ENCODE peak calls at places on chromosome 1, in nine cellular contexts. One of them, this sample, is unnamed.

GRCh38 chr1:92486251-92487077 is at the start of gene GFI1:
- DNase-seq in heart left ventricle: peak
- DNase-seq in A549: no peak
- DNase-seq in CD8-positive, alpha-beta memory T cell: peak
- DNase-seq in tibial artery: no peak
- DNase-seq in tibial nerve: no peak
- DNase-seq in left ventricle myocardium inferior: peak
- DNase-seq in osteoblast: peak
- DNase-seq in GM12878: no peak
- DNase-seq in this sample: no peak

GRCh38 chr1:158930504-158930903 is 848 bp upstream of the PYHIN1 start:
- DNase-seq in heart left ventricle: no peak
- DNase-seq in A549: no peak
- DNase-seq in CD8-positive, alpha-beta memory T cell: peak
- DNase-seq in tibial artery: no peak
- DNase-seq in tibial nerve: no peak
- DNase-seq in left ventricle myocardium inferior: no peak
- DNase-seq in osteoblast: no peak
- DNase-seq in GM12878: no peak
- DNase-seq in this sample: no peak

GRCh38 chr1:4395158-4395557 is 259.3 kb upstream of the AJAP1 start:
- DNase-seq in heart left ventricle: no peak
- DNase-seq in A549: peak
- DNase-seq in CD8-positive, alpha-beta memory T cell: no peak
- DNase-seq in tibial artery: no peak
- DNase-seq in tibial nerve: no peak
- DNase-seq in left ventricle myocardium inferior: no peak
- DNase-seq in osteoblast: no peak
- DNase-seq in GM12878: no peak
- DNase-seq in this sample: no peak

GRCh38 chr1:96715482-96715881 is 6.1 kb upstream of the PTBP2 start:
- DNase-seq in heart left ventricle: no peak
- DNase-seq in A549: no peak
- DNase-seq in CD8-positive, alpha-beta memory T cell: no peak
- DNase-seq in tibial artery: no peak
- DNase-seq in tibial nerve: no peak
- DNase-seq in left ventricle myocardium inferior: no peak
- DNase-seq in osteoblast: no peak
- DNase-seq in GM12878: no peak
- DNase-seq in this sample: no peak

GRCh38 chr1:9588551-9589143 is at the start of gene TMEM201:
- DNase-seq in heart left ventricle: peak
- DNase-seq in A549: peak
- DNase-seq in CD8-positive, alpha-beta memory T cell: peak
- DNase-seq in tibial artery: peak
- DNase-seq in tibial nerve: peak
- DNase-seq in left ventricle myocardium inferior: peak
- DNase-seq in osteoblast: peak
- DNase-seq in GM12878: peak
- DNase-seq in this sample: peak

GRCh38 chr1:40315795-40316594 is 1.1 kb downstream of the COL9A2 start:
- DNase-seq in heart left ventricle: no peak
- DNase-seq in A549: no peak
- DNase-seq in CD8-positive, alpha-beta memory T cell: no peak
- DNase-seq in tibial artery: no peak
- DNase-seq in tibial nerve: no peak
- DNase-seq in left ventricle myocardium inferior: no peak
- DNase-seq in osteoblast: peak
- DNase-seq in GM12878: no peak
- DNase-seq in this sample: no peak

GRCh38 chr1:170162385-170163226 is 16.8 kb downstream of the NTMT2 start:
- DNase-seq in heart left ventricle: peak
- DNase-seq in A549: no peak
- DNase-seq in CD8-positive, alpha-beta memory T cell: no peak
- DNase-seq in tibial artery: peak
- DNase-seq in tibial nerve: peak
- DNase-seq in left ventricle myocardium inferior: no peak
- DNase-seq in osteoblast: peak
- DNase-seq in GM12878: no peak
- DNase-seq in this sample: peak

GRCh38 chr1:53579221-53580008 is 120.2 kb downstream of the DMRTB1 start:
- DNase-seq in heart left ventricle: no peak
- DNase-seq in A549: no peak
- DNase-seq in CD8-positive, alpha-beta memory T cell: no peak
- DNase-seq in tibial artery: no peak
- DNase-seq in tibial nerve: no peak
- DNase-seq in left ventricle myocardium inferior: no peak
- DNase-seq in osteoblast: no peak
- DNase-seq in GM12878: no peak
- DNase-seq in this sample: peak

GRCh38 chr1:34743775-34744174 is 11.1 kb upstream of the GJB5 start:
- DNase-seq in heart left ventricle: no peak
- DNase-seq in A549: no peak
- DNase-seq in CD8-positive, alpha-beta memory T cell: no peak
- DNase-seq in tibial artery: no peak
- DNase-seq in tibial nerve: no peak
- DNase-seq in left ventricle myocardium inferior: no peak
- DNase-seq in osteoblast: no peak
- DNase-seq in GM12878: no peak
- DNase-seq in this sample: no peak

GRCh38 chr1:245091171-245091621 is 63.6 kb upstream of the KIF26B start:
- DNase-seq in heart left ventricle: no peak
- DNase-seq in A549: no peak
- DNase-seq in CD8-positive, alpha-beta memory T cell: no peak
- DNase-seq in tibial artery: no peak
- DNase-seq in tibial nerve: no peak
- DNase-seq in left ventricle myocardium inferior: no peak
- DNase-seq in osteoblast: no peak
- DNase-seq in GM12878: no peak
- DNase-seq in this sample: no peak

GRCh38 chr1:192530254-192530653 is 45.3 kb upstream of the RGS1 start:
- DNase-seq in heart left ventricle: no peak
- DNase-seq in A549: no peak
- DNase-seq in CD8-positive, alpha-beta memory T cell: no peak
- DNase-seq in tibial artery: no peak
- DNase-seq in tibial nerve: no peak
- DNase-seq in left ventricle myocardium inferior: no peak
- DNase-seq in osteoblast: no peak
- DNase-seq in GM12878: peak
- DNase-seq in this sample: no peak

GRCh38 chr1:150225546-150225945 is 10.4 kb downstream of the ANP32E start:
- DNase-seq in heart left ventricle: no peak
- DNase-seq in A549: no peak
- DNase-seq in CD8-positive, alpha-beta memory T cell: no peak
- DNase-seq in tibial artery: no peak
- DNase-seq in tibial nerve: no peak
- DNase-seq in left ventricle myocardium inferior: no peak
- DNase-seq in osteoblast: no peak
- DNase-seq in GM12878: no peak
- DNase-seq in this sample: no peak

GRCh38 chr1:31957701-31958674 is 19.8 kb upstream of the PTP4A2 start:
- DNase-seq in heart left ventricle: peak
- DNase-seq in A549: peak
- DNase-seq in CD8-positive, alpha-beta memory T cell: peak
- DNase-seq in tibial artery: no peak
- DNase-seq in tibial nerve: peak
- DNase-seq in left ventricle myocardium inferior: no peak
- DNase-seq in osteoblast: no peak
- DNase-seq in GM12878: peak
- DNase-seq in this sample: no peak

GRCh38 chr1:149925751-149926150 is 1.9 kb downstream of the SF3B4 start:
- DNase-seq in heart left ventricle: no peak
- DNase-seq in A549: no peak
- DNase-seq in CD8-positive, alpha-beta memory T cell: peak
- DNase-seq in tibial artery: no peak
- DNase-seq in tibial nerve: no peak
- DNase-seq in left ventricle myocardium inferior: no peak
- DNase-seq in osteoblast: no peak
- DNase-seq in GM12878: no peak
- DNase-seq in this sample: peak

GRCh38 chr1:54334996-54335395 is 71.2 kb downstream of the SSBP3 start:
- DNase-seq in heart left ventricle: no peak
- DNase-seq in A549: no peak
- DNase-seq in CD8-positive, alpha-beta memory T cell: no peak
- DNase-seq in tibial artery: no peak
- DNase-seq in tibial nerve: no peak
- DNase-seq in left ventricle myocardium inferior: no peak
- DNase-seq in osteoblast: peak
- DNase-seq in GM12878: no peak
- DNase-seq in this sample: no peak

GRCh38 chr1:58497499-58497898 is 49.0 kb downstream of the OMA1 start:
- DNase-seq in heart left ventricle: no peak
- DNase-seq in A549: no peak
- DNase-seq in CD8-positive, alpha-beta memory T cell: no peak
- DNase-seq in tibial artery: no peak
- DNase-seq in tibial nerve: no peak
- DNase-seq in left ventricle myocardium inferior: no peak
- DNase-seq in osteoblast: no peak
- DNase-seq in GM12878: no peak
- DNase-seq in this sample: no peak

GRCh38 chr1:12447301-12447700 is 170.7 kb downstream of the DHRS3 start:
- DNase-seq in heart left ventricle: no peak
- DNase-seq in A549: no peak
- DNase-seq in CD8-positive, alpha-beta memory T cell: no peak
- DNase-seq in tibial artery: no peak
- DNase-seq in tibial nerve: no peak
- DNase-seq in left ventricle myocardium inferior: no peak
- DNase-seq in osteoblast: no peak
- DNase-seq in GM12878: no peak
- DNase-seq in this sample: no peak

GRCh38 chr1:118317836-118318614 is 133.0 kb upstream of the SPAG17 start:
- DNase-seq in heart left ventricle: no peak
- DNase-seq in A549: no peak
- DNase-seq in CD8-positive, alpha-beta memory T cell: no peak
- DNase-seq in tibial artery: no peak
- DNase-seq in tibial nerve: no peak
- DNase-seq in left ventricle myocardium inferior: no peak
- DNase-seq in osteoblast: no peak
- DNase-seq in GM12878: no peak
- DNase-seq in this sample: no peak

GRCh38 chr1:180168786-180169640 is 14.3 kb downstream of the QSOX1 start:
- DNase-seq in heart left ventricle: no peak
- DNase-seq in A549: peak
- DNase-seq in CD8-positive, alpha-beta memory T cell: no peak
- DNase-seq in tibial artery: no peak
- DNase-seq in tibial nerve: no peak
- DNase-seq in left ventricle myocardium inferior: no peak
- DNase-seq in osteoblast: peak
- DNase-seq in GM12878: no peak
- DNase-seq in this sample: no peak

GRCh38 chr1:159960721-159961381 is 6.8 kb upstream of the SLAMF9 start:
- DNase-seq in heart left ventricle: no peak
- DNase-seq in A549: peak
- DNase-seq in CD8-positive, alpha-beta memory T cell: no peak
- DNase-seq in tibial artery: peak
- DNase-seq in tibial nerve: peak
- DNase-seq in left ventricle myocardium inferior: peak
- DNase-seq in osteoblast: peak
- DNase-seq in GM12878: no peak
- DNase-seq in this sample: peak

GRCh38 chr1:33985656-33986055 is 121.8 kb downstream of the HMGB4 start:
- DNase-seq in heart left ventricle: no peak
- DNase-seq in A549: no peak
- DNase-seq in CD8-positive, alpha-beta memory T cell: no peak
- DNase-seq in tibial artery: peak
- DNase-seq in tibial nerve: no peak
- DNase-seq in left ventricle myocardium inferior: no peak
- DNase-seq in osteoblast: no peak
- DNase-seq in GM12878: no peak
- DNase-seq in this sample: peak

GRCh38 chr1:197896301-197896700 is 6.1 kb upstream of the C1orf53 start:
- DNase-seq in heart left ventricle: no peak
- DNase-seq in A549: no peak
- DNase-seq in CD8-positive, alpha-beta memory T cell: no peak
- DNase-seq in tibial artery: no peak
- DNase-seq in tibial nerve: no peak
- DNase-seq in left ventricle myocardium inferior: no peak
- DNase-seq in osteoblast: no peak
- DNase-seq in GM12878: no peak
- DNase-seq in this sample: no peak

GRCh38 chr1:67850611-67851075 is 17.4 kb upstream of the GNG12 start:
- DNase-seq in heart left ventricle: peak
- DNase-seq in A549: peak
- DNase-seq in CD8-positive, alpha-beta memory T cell: no peak
- DNase-seq in tibial artery: peak
- DNase-seq in tibial nerve: peak
- DNase-seq in left ventricle myocardium inferior: peak
- DNase-seq in osteoblast: peak
- DNase-seq in GM12878: no peak
- DNase-seq in this sample: peak

GRCh38 chr1:61680500-61680899 is 44.4 kb downstream of the TM2D1 start:
- DNase-seq in heart left ventricle: no peak
- DNase-seq in A549: no peak
- DNase-seq in CD8-positive, alpha-beta memory T cell: no peak
- DNase-seq in tibial artery: no peak
- DNase-seq in tibial nerve: no peak
- DNase-seq in left ventricle myocardium inferior: no peak
- DNase-seq in osteoblast: no peak
- DNase-seq in GM12878: no peak
- DNase-seq in this sample: peak
- H3K27ac ChIP-seq in heart left ventricle: no peak
- H3K27ac ChIP-seq in A549: no peak
- H3K27ac ChIP-seq in CD8-positive, alpha-beta memory T cell: no peak
- H3K27ac ChIP-seq in tibial artery: no peak
- H3K27ac ChIP-seq in tibial nerve: no peak
- H3K27ac ChIP-seq in left ventricle myocardium inferior: no peak
- H3K27ac ChIP-seq in osteoblast: no peak
- H3K27ac ChIP-seq in GM12878: no peak
- H3K27ac ChIP-seq in this sample: no peak

GRCh38 chr1:21280011-21280471 is 10.2 kb downstream of the ECE1 start:
- DNase-seq in heart left ventricle: peak
- DNase-seq in A549: no peak
- DNase-seq in CD8-positive, alpha-beta memory T cell: no peak
- DNase-seq in tibial artery: no peak
- DNase-seq in tibial nerve: no peak
- DNase-seq in left ventricle myocardium inferior: peak
- DNase-seq in osteoblast: peak
- DNase-seq in GM12878: no peak
- DNase-seq in this sample: no peak
- H3K27ac ChIP-seq in heart left ventricle: peak
- H3K27ac ChIP-seq in A549: peak
- H3K27ac ChIP-seq in CD8-positive, alpha-beta memory T cell: peak
- H3K27ac ChIP-seq in tibial artery: peak
- H3K27ac ChIP-seq in tibial nerve: peak
- H3K27ac ChIP-seq in left ventricle myocardium inferior: peak
- H3K27ac ChIP-seq in osteoblast: peak
- H3K27ac ChIP-seq in GM12878: no peak
- H3K27ac ChIP-seq in this sample: peak

GRCh38 chr1:220962031-220962751 is 82.9 kb downstream of the HLX start:
- DNase-seq in heart left ventricle: no peak
- DNase-seq in A549: peak
- DNase-seq in CD8-positive, alpha-beta memory T cell: no peak
- DNase-seq in tibial artery: no peak
- DNase-seq in tibial nerve: peak
- DNase-seq in left ventricle myocardium inferior: no peak
- DNase-seq in osteoblast: peak
- DNase-seq in GM12878: no peak
- DNase-seq in this sample: no peak
- H3K27ac ChIP-seq in heart left ventricle: no peak
- H3K27ac ChIP-seq in A549: peak
- H3K27ac ChIP-seq in CD8-positive, alpha-beta memory T cell: no peak
- H3K27ac ChIP-seq in tibial artery: peak
- H3K27ac ChIP-seq in tibial nerve: peak
- H3K27ac ChIP-seq in left ventricle myocardium inferior: no peak
- H3K27ac ChIP-seq in osteoblast: peak
- H3K27ac ChIP-seq in GM12878: no peak
- H3K27ac ChIP-seq in this sample: no peak

GRCh38 chr1:93959413-93959812 is 50.2 kb upstream of the GCLM start:
- DNase-seq in heart left ventricle: no peak
- DNase-seq in A549: no peak
- DNase-seq in CD8-positive, alpha-beta memory T cell: no peak
- DNase-seq in tibial artery: no peak
- DNase-seq in tibial nerve: no peak
- DNase-seq in left ventricle myocardium inferior: no peak
- DNase-seq in osteoblast: no peak
- DNase-seq in GM12878: no peak
- DNase-seq in this sample: no peak
- H3K27ac ChIP-seq in heart left ventricle: no peak
- H3K27ac ChIP-seq in A549: no peak
- H3K27ac ChIP-seq in CD8-positive, alpha-beta memory T cell: no peak
- H3K27ac ChIP-seq in tibial artery: no peak
- H3K27ac ChIP-seq in tibial nerve: no peak
- H3K27ac ChIP-seq in left ventricle myocardium inferior: no peak
- H3K27ac ChIP-seq in osteoblast: no peak
- H3K27ac ChIP-seq in GM12878: no peak
- H3K27ac ChIP-seq in this sample: no peak